ENCODE peak calls at places on chromosome X, in seven cellular contexts. G is A549, H is OCI-LY7, U is lower lobe of right lung, Y is tibial artery, E is fibroblast of lung, J is transverse colon. W is an unnamed sample. For H3K4me1, the result is how much of the 10 kb centered on the place peaks cover.

GRCh38 chrX:133670394-133670793 is 255.1 kb upstream of the GPC4 start:
- DNase-seq in U (no peak), E (peak), H (peak), Y (no peak), G (peak), J (no peak), W (no peak)

GRCh38 chrX:78517124-78517523 is 142.0 kb downstream of the RTL3 start:
- DNase-seq in U (no peak), H (no peak), E (peak), J (no peak), G (no peak), Y (no peak), W (no peak)

GRCh38 chrX:35726176-35726575 is 72.0 kb upstream of the MAGEB16 start:
- DNase-seq in E (no peak), H (peak), J (no peak), G (peak), U (no peak), Y (no peak), W (no peak)

GRCh38 chrX:13029831-13030771 is 14.3 kb downstream of the FAM9C start:
- DNase-seq in Y (no peak), J (peak), U (no peak), E (peak), G (peak), H (no peak), W (no peak)

GRCh38 chrX:123803331-123803983 is 56.4 kb upstream of the XIAP start:
- DNase-seq in U (no peak), Y (peak), H (peak), G (peak), E (peak), J (no peak), W (no peak)

GRCh38 chrX:108415891-108416290 is 22.3 kb downstream of the COL4A6 start:
- DNase-seq in H (no peak), G (no peak), J (no peak), E (peak), U (no peak), Y (no peak), W (no peak)

GRCh38 chrX:92232182-92232581 is 453.0 kb downstream of the PCDH11X start:
- DNase-seq in G (peak), E (peak), U (no peak), Y (no peak), H (no peak), J (no peak), W (no peak)

GRCh38 chrX:9847071-9847470 is 60.8 kb downstream of the SHROOM2 start:
- DNase-seq in H (no peak), G (peak), J (no peak), Y (no peak), U (no peak), E (peak), W (no peak)

GRCh38 chrX:2417205-2417604 is 83.6 kb downstream of the DHRSX start:
- DNase-seq in E (peak), H (no peak), Y (no peak), U (no peak), G (no peak), J (no peak), W (no peak)

GRCh38 chrX:19866626-19867410 is 20.6 kb downstream of the SH3KBP1 start:
- DNase-seq in H (no peak), G (no peak), Y (no peak), J (no peak), U (no peak), E (no peak), W (no peak)

GRCh38 chrX:21374994-21375794 is 976 bp downstream of the CNKSR2 start:
- DNase-seq in G (no peak), J (no peak), Y (no peak), H (no peak), E (no peak), U (peak), W (peak)

GRCh38 chrX:25721564-25721963 is 416.6 kb upstream of the MAGEB18 start:
- DNase-seq in U (no peak), J (no peak), E (no peak), H (peak), G (peak), Y (no peak), W (no peak)

GRCh38 chrX:39955621-39956020 is 142.1 kb downstream of the BCOR start:
- DNase-seq in H (peak), E (no peak), G (no peak), Y (no peak), U (no peak), J (no peak), W (no peak)

GRCh38 chrX:48045410-48046311 is 25.8 kb downstream of the ZNF630 start:
- DNase-seq in U (no peak), H (no peak), E (peak), J (no peak), G (no peak), Y (peak), W (no peak)

GRCh38 chrX:148416931-148417330 is 83.5 kb upstream of the AFF2 start:
- DNase-seq in H (no peak), G (no peak), Y (no peak), U (no peak), J (no peak), E (peak), W (no peak)

GRCh38 chrX:153709726-153710674 is 14.2 kb downstream of the BCAP31 start:
- DNase-seq in H (no peak), J (no peak), E (no peak), G (no peak), U (no peak), Y (no peak), W (peak)

GRCh38 chrX:15814811-15815210 is 24.5 kb downstream of the ZRSR2 start:
- DNase-seq in H (no peak), J (no peak), U (no peak), G (no peak), Y (no peak), E (no peak), W (no peak)

GRCh38 chrX:65993915-65994460 is 45.9 kb downstream of the VSIG4 start:
- DNase-seq in U (no peak), Y (no peak), G (no peak), H (no peak), E (no peak), J (no peak), W (no peak)

GRCh38 chrX:13498220-13498619 is 71.2 kb upstream of the EGFL6 start:
- DNase-seq in G (no peak), Y (no peak), E (no peak), U (no peak), H (no peak), J (no peak), W (no peak)

GRCh38 chrX:12975999-12976558 is 1.2 kb downstream of the TMSB4X start:
- DNase-seq in Y (peak), G (peak), E (peak), H (peak), J (no peak), U (peak), W (peak)

GRCh38 chrX:68599256-68600152 is 48.0 kb upstream of the STARD8 start:
- DNase-seq in E (no peak), J (no peak), U (no peak), Y (no peak), G (peak), H (peak), W (no peak)

GRCh38 chrX:77785400-77785745 is 643 bp downstream of the ATRX start:
- DNase-seq in U (no peak), E (peak), G (peak), J (peak), H (peak), Y (no peak), W (no peak)

GRCh38 chrX:151801980-151802379 is 67.4 kb downstream of the CNGA2 start:
- DNase-seq in G (peak), Y (no peak), E (no peak), U (no peak), J (no peak), H (no peak), W (no peak)

GRCh38 chrX:2370436-2370835 is 130.3 kb downstream of the DHRSX start:
- DNase-seq in H (no peak), Y (no peak), J (no peak), E (peak), G (no peak), U (no peak), W (no peak)

GRCh38 chrX:14028473-14028872 is 1.2 kb downstream of the GEMIN8 start:
- DNase-seq in U (no peak), J (no peak), H (peak), G (no peak), Y (no peak), E (no peak), W (no peak)

GRCh38 chrX:74450803-74451449 is 29.6 kb downstream of the SLC16A2 start:
- DNase-seq in U (no peak), J (no peak), G (peak), H (no peak), E (peak), Y (peak), W (no peak)

GRCh38 chrX:41344053-41344452 is 10.1 kb downstream of the DDX3X start:
- DNase-seq in U (no peak), E (no peak), Y (no peak), H (no peak), J (no peak), G (no peak), W (no peak)

GRCh38 chrX:68932611-68933010 is 103.8 kb downstream of the EFNB1 start:
- DNase-seq in E (no peak), U (no peak), Y (no peak), G (no peak), H (no peak), J (peak), W (no peak)

GRCh38 chrX:154411981-154412340 is 622 bp downstream of the TAFAZZIN start:
- DNase-seq in Y (peak), H (peak), U (peak), E (peak), J (peak), G (peak), W (peak)

GRCh38 chrX:69153060-69153730 is 12.1 kb downstream of the PJA1 start:
- DNase-seq in E (no peak), H (no peak), Y (no peak), G (no peak), J (no peak), U (no peak), W (peak)

GRCh38 chrX:125436855-125437254 is 117.2 kb downstream of the TEX13C start:
- DNase-seq in H (peak), G (peak), E (no peak), J (no peak), Y (no peak), U (no peak), W (no peak)

GRCh38 chrX:72051589-72051988 is 80.1 kb downstream of the RTL5 start:
- DNase-seq in G (no peak), U (no peak), J (no peak), H (no peak), Y (no peak), E (no peak), W (no peak)

GRCh38 chrX:72050011-72050410 is 81.7 kb downstream of the RTL5 start:
- DNase-seq in H (no peak), U (no peak), J (no peak), G (no peak), E (no peak), Y (no peak), W (no peak)

GRCh38 chrX:72045552-72046277 is 86.0 kb downstream of the RTL5 start:
- DNase-seq in Y (no peak), E (peak), G (peak), U (no peak), H (no peak), J (no peak), W (no peak)

GRCh38 chrX:72046447-72046846 is 85.3 kb downstream of the RTL5 start:
- DNase-seq in J (no peak), E (peak), Y (no peak), H (no peak), G (no peak), U (no peak), W (no peak)

DNA sequence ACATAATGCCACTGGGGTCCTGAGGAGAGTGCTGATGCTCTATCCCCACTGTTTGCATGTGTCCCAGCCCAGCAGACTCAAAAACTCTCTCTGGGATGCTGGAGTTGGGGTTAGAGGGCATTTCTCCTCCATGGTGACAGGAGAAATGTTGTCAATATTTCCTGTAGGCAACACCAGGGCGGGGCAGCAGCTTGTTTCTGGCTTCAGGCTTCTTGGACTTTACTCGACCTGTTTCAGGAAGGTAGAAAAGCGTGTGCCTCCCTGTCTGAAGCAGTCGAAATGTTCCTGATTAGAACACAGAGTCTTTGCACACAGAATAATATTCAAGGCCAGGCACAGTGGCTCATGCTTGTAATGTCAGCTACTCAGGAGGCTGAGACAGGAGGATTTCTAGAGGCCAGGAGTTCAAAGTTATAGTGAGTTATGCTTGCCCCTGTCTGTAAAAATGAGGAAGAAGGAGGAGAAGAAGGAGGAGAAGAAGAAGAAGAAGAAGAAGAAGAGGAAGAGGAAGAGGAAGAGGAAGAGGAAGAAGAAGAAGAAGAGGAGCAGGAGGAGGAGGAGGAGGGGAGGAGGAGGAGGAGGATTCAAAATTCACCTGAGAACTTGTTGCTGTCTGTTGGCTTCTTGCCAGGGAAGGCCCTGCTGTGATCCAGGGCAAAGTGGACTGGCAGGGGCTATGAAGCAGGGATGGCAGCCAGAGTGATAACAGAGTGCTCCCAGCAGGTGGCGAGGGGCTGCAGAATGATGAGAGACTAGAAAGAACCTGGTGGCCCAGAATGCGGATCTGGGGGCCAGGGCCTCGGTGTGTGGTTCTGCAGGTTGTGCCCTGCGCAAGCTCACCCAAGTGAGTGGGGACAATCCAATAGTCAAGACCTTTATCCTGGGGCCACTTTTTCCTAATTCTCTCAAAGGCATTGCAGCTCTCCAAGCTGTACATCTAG is 82.9 kb downstream of the RTL5 start:
- DNase-seq in G (peak), Y (no peak), E (no peak), J (peak), H (no peak), U (no peak), W (no peak)
- TF ChIP-seq CTCF in G (no peak), Y (no peak), E (no peak), J (no peak), H (no peak), U (no peak), W (no peak)

GRCh38 chrX:100812216-100813158 is 7.7 kb upstream of the CSTF2 start:
- DNase-seq in J (peak), Y (no peak), H (no peak), E (no peak), G (no peak), U (no peak), W (no peak)
- H3K4me3 ChIP-seq in J (no peak), Y (no peak), H (no peak), E (no peak), G (no peak), U (no peak), W (no peak)

GRCh38 chrX:42803320-42803719 is 25.4 kb upstream of the PPP1R2C start:
- DNase-seq in J (no peak), H (no peak), E (peak), G (no peak), U (no peak), Y (no peak), W (no peak)
- H3K4me1 ChIP-seq in J (under half), H (under half), E (under half), G (under half), U (under half), Y (under half), W (under half)

DNA sequence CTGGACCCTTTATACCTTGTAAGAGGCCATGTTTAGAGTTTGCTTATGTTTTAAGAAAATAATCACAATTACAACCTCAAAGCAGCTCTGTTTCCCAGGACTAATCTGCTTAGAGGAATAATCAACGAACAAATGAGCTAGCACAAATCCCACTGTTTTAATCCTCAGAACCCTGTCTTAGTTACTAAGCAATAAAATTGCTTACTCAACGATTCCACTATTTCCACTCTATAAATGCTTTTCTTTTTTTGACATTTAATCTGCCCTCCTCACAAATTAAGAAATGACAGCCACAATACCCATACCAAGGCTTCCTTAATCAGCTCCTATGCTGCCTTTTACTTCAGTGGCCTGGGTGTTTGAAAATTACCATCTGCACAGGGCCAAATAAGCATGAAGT is 48.8 kb downstream of the FAM120C start:
- DNase-seq in H (no peak), E (no peak), Y (no peak), G (no peak), J (no peak), U (no peak), W (no peak)
- TF ChIP-seq CTCF in H (no peak), E (no peak), Y (no peak), G (no peak), J (no peak), U (no peak), W (no peak)

W was measured in kidney.